ENCODE peak calls at places on chromosome 1, in eight cellular contexts. N, R, Y, A, K, L, I and Z are unnamed samples.

GRCh38 chr1:41333146-41333784 is 28.0 kb upstream of the FOXO6 start:
- DNase-seq in R (no peak), I (peak), K (peak), L (no peak), N (no peak), Y (peak), A (no peak), Z (peak)

GRCh38 chr1:162319510-162320160 is 57.0 kb downstream of the SPATA46 start:
- DNase-seq in L (no peak), N (no peak), Y (peak), A (peak), I (no peak), R (no peak), K (peak), Z (peak)

GRCh38 chr1:196401454-196401838 is 206.8 kb downstream of the KCNT2 start:
- DNase-seq in I (no peak), N (no peak), Y (no peak), L (no peak), K (no peak), R (no peak), A (no peak), Z (no peak)

GRCh38 chr1:166166701-166167394 is at the start of gene FAM78B:
- DNase-seq in N (peak), L (peak), A (peak), K (peak), Y (peak), I (peak), R (peak), Z (peak)

GRCh38 chr1:78627321-78627720 is 7.1 kb downstream of the IFI44L start:
- DNase-seq in L (no peak), R (no peak), I (no peak), N (no peak), Y (peak), K (no peak), A (no peak), Z (no peak)

GRCh38 chr1:48236716-48237470 is 14.4 kb downstream of the SLC5A9 start:
- DNase-seq in R (no peak), K (peak), I (peak), Y (peak), N (no peak), A (peak), L (peak), Z (peak)

GRCh38 chr1:96565546-96565945 is 156.0 kb upstream of the PTBP2 start:
- DNase-seq in L (no peak), A (no peak), K (peak), N (no peak), R (no peak), I (no peak), Y (no peak), Z (no peak)

GRCh38 chr1:184986250-184986649 is 11.9 kb upstream of the NIBAN1 start:
- DNase-seq in R (no peak), Y (peak), I (peak), A (peak), L (no peak), K (peak), N (no peak), Z (peak)

GRCh38 chr1:53266038-53266437 is 27.7 kb upstream of the MAGOH start:
- DNase-seq in A (peak), K (peak), N (peak), L (no peak), I (peak), Y (peak), R (no peak), Z (peak)

GRCh38 chr1:206803221-206803730 is 31.0 kb upstream of the IL10 start:
- DNase-seq in Y (no peak), A (no peak), N (no peak), K (peak), I (peak), L (no peak), R (peak), Z (peak)